ENCODE peak calls at places on chromosomes 7 and 10, in four cellular contexts. C is BE2C, E is uterus, W is tibial nerve. D is an unnamed sample. For H3K9me3, the result is how much of the 10 kb centered on the place peaks cover.

GRCh38 chr10:33010132-33011037 is 52.4 kb upstream of the ITGB1 start:
- DNase-seq in C (peak), E (no peak), W (no peak), D (peak)

GRCh38 chr7:35729061-35729783 is 34.3 kb upstream of the HERPUD2 start:
- DNase-seq in E (no peak), W (no peak), C (no peak), D (no peak)

GRCh38 chr10:12130237-12130872 is 878 bp downstream of the SEC61A2 start:
- DNase-seq in E (peak), W (no peak), C (peak), D (peak)

GRCh38 chr10:61901829-61902447 is 439 bp downstream of the ARID5B start:
- DNase-seq in E (no peak), C (no peak), W (no peak), D (no peak)

GRCh38 chr10:83886871-83887270 is 252.4 kb upstream of the GHITM start:
- DNase-seq in W (no peak), C (no peak), E (no peak), D (no peak)

GRCh38 chr7:1043552-1044188 is 676 bp upstream of the GPR146 start:
- DNase-seq in E (no peak), W (no peak), C (no peak), D (no peak)

GRCh38 chr7:28605427-28605826 is 193.1 kb downstream of the CREB5 start:
- DNase-seq in W (no peak), C (no peak), E (no peak), D (no peak)

GRCh38 chr7:134828361-134828760 is 48.9 kb downstream of the CALD1 start:
- DNase-seq in W (no peak), E (no peak), C (no peak), D (no peak)

GRCh38 chr10:129191848-129192247 is 275.2 kb upstream of the MGMT start:
- DNase-seq in W (no peak), E (peak), C (no peak), D (no peak)

GRCh38 chr7:4769753-4770152 is 5.7 kb upstream of the AP5Z1 start:
- DNase-seq in W (no peak), C (no peak), E (no peak), D (no peak)

GRCh38 chr10:117541405-117541908 is 1.1 kb upstream of the EMX2 start:
- DNase-seq in E (peak), W (no peak), C (no peak), D (no peak)

GRCh38 chr7:569071-569855 is 49.6 kb upstream of the PDGFA start:
- DNase-seq in W (no peak), E (no peak), C (no peak), D (no peak)

GRCh38 chr7:155297517-155298287 is at the start of gene INSIG1:
- DNase-seq in C (peak), E (peak), W (peak), D (peak)

GRCh38 chr7:141381794-141382453 is 169.3 kb upstream of the AGK start:
- DNase-seq in W (no peak), E (no peak), C (no peak), D (no peak)

GRCh38 chr7:139777948-139778841 is at the start of gene HIPK2:
- DNase-seq in E (peak), W (peak), C (peak), D (peak)

GRCh38 chr7:51188987-51189386 is 127.6 kb downstream of the COBL start:
- DNase-seq in C (no peak), E (no peak), W (no peak), D (no peak)

GRCh38 chr7:116357776-116358670 is 141.5 kb upstream of the CAV2 start:
- DNase-seq in C (no peak), E (no peak), W (no peak), D (no peak)

GRCh38 chr10:97456686-97457065 is 10.7 kb downstream of the ZDHHC16 start:
- DNase-seq in C (no peak), E (no peak), W (no peak), D (no peak)

GRCh38 chr10:133012573-133013359 is 70.4 kb upstream of the CFAP46 start:
- DNase-seq in E (no peak), W (no peak), C (no peak), D (no peak)

GRCh38 chr7:152395115-152395514 is 40.7 kb downstream of the KMT2C start:
- DNase-seq in E (no peak), W (no peak), C (no peak), D (no peak)

GRCh38 chr10:45410807-45411606 is 37.0 kb downstream of the ALOX5 start:
- DNase-seq in C (no peak), E (no peak), W (no peak), D (no peak)

GRCh38 chr7:34652784-34653183 is 5.2 kb upstream of the NPSR1 start:
- DNase-seq in C (no peak), W (no peak), E (no peak), D (no peak)

GRCh38 chr10:82922755-82923154 is 1047.8 kb downstream of the NRG3 start:
- DNase-seq in E (no peak), C (no peak), W (no peak), D (no peak)

GRCh38 chr10:1089017-1089689 is 33.0 kb downstream of the WDR37 start:
- DNase-seq in C (no peak), E (no peak), W (no peak), D (no peak)

GRCh38 chr7:93719546-93719945 is 145.0 kb upstream of the CALCR start:
- DNase-seq in W (no peak), E (no peak), C (no peak), D (no peak)

GRCh38 chr10:70913546-70914240 is 25.3 kb upstream of the PCBD1 start:
- DNase-seq in E (no peak), W (no peak), C (peak), D (no peak)

GRCh38 chr10:20616056-20616671 is 280.9 kb downstream of the NEBL start:
- DNase-seq in W (no peak), E (no peak), C (no peak), D (no peak)

GRCh38 chr10:129765664-129766550 is 198.2 kb downstream of the EBF3 start:
- DNase-seq in W (peak), E (no peak), C (no peak), D (no peak)

GRCh38 chr10:124697837-124698559 is 46.2 kb downstream of the FAM53B start:
- DNase-seq in W (no peak), E (no peak), C (no peak), D (peak)

GRCh38 chr10:24313233-24313632 is 104.3 kb downstream of the KIAA1217 start:
- DNase-seq in C (no peak), W (no peak), E (no peak), D (no peak)

GRCh38 chr7:48611993-48612392 is 312.4 kb upstream of the CDC14C start:
- DNase-seq in W (no peak), C (no peak), E (no peak), D (no peak)

GRCh38 chr10:129467346-129468119 is 492 bp downstream of the MGMT start:
- DNase-seq in C (no peak), E (no peak), W (no peak), D (peak)

GRCh38 chr7:27053153-27053552 is 42.6 kb downstream of the HOXA1 start:
- DNase-seq in E (no peak), C (no peak), W (no peak), D (no peak)

GRCh38 chr7:48427671-48428070 is 256.4 kb downstream of the ABCA13 start:
- DNase-seq in C (no peak), W (no peak), E (no peak), D (no peak)

GRCh38 chr10:71975087-71975890 is 11.1 kb downstream of the CHST3 start:
- DNase-seq in C (no peak), W (no peak), E (no peak), D (no peak)

GRCh38 chr10:98472171-98472570 is 25.4 kb upstream of the HPS1 start:
- DNase-seq in E (no peak), W (no peak), C (no peak), D (no peak)
- TF ChIP-seq CTCF in E (no peak), W (no peak), C (no peak), D (no peak)

DNA sequence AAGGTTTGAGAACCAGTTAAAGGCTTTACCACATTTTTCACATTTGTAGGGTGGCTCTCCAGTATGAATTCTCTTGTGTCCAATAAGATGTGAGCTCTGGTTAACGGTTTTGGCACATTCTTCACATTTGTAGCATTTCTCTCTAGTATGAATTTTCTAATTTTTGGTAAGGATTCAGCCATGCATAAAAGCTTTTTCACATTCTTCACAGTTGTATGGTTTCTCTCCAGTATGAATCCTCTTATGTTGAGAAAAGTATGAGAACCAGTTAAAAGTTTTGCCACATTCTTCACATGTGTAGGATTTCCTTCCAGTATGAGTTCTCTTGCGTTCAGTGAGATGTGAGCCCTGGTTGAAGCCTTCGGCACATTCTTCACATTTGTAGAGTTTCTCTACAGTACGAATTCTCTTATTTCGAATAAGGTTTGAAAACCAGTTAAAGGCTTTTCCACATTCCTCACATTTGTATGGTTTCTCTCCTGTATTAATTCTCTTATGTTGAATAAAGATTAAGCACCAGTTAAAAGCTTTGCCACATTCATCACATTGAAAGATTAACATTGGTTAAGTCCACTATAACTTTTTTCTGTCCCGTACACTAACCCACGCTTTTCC is 33.2 kb upstream of the ZNF479 start:
- DNase-seq in W (no peak), C (no peak), E (no peak), D (no peak)
- H3K9me3 ChIP-seq in W (under half), C (under half), E (under half), D (under half)

GRCh38 chr7:96076350-96076707 is 245.6 kb downstream of the SLC25A13 start:
- DNase-seq in C (no peak), E (no peak), W (no peak), D (no peak)
- H3K4me3 ChIP-seq in C (peak), E (no peak), W (peak), D (peak)

GRCh38 chr10:103638948-103639347 is 145.4 kb downstream of the NEURL1 start:
- DNase-seq in E (no peak), W (no peak), C (no peak), D (no peak)

GRCh38 chr10:103637855-103638561 is 144.5 kb downstream of the NEURL1 start:
- DNase-seq in W (peak), E (peak), C (no peak), D (no peak)

GRCh38 chr10:103640436-103641181 is 147.1 kb downstream of the NEURL1 start:
- DNase-seq in C (no peak), W (no peak), E (no peak), D (no peak)

GRCh38 chr10:103643381-103643780 is 149.9 kb downstream of the NEURL1 start:
- DNase-seq in E (no peak), W (no peak), C (no peak), D (no peak)

DNA sequence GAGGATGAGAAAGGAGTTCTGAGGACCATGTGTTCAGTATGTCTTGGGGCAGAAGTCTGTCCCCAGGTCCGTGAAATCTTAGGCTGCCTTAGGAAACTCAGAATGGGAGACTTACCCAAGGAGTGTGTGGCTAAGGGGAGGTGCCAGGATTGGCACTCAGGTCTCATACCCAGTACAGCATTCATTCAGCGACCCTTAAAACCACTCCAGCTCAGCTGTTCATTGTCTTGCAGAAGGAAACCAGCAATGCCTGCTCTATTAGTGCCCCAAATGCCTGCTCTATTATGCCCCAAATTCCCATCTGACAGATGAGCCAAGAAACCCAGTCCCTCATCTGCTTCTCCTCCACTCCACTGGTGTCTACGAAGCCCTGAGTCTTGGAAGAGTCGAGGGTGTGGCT is 147.8 kb downstream of the NEURL1 start:
- DNase-seq in C (no peak), W (no peak), E (no peak), D (no peak)
- TF ChIP-seq CTCF in C (no peak), W (no peak), E (no peak), D (no peak)

GRCh38 chr7:7418997-7419396 is 116.7 kb downstream of the COL28A1 start:
- DNase-seq in E (no peak), W (no peak), C (no peak), D (no peak)
- H3K9me3 ChIP-seq in E (under half), W (under half), C (under half), D (under half)

D was measured in WERI-Rb-1.